ENCODE peak calls at places on chromosomes 1 and 21, in nine cellular contexts. G is left ventricle myocardium superior; Q is astrocyte of the spinal cord; X is T-helper 9 cell; E is activated effector memory CD4-positive, alpha-beta T cell treated with Interleukin-2 at 50 U/mL for 16 hours; W is NCI-H510A; C is left lobe of liver; D is HS-27A; M is myocyte. N is an unnamed sample.
A peak's percentile ranks its signal among the peaks of the same experiment; 100 is the strongest.

GRCh38 chr21:46459356-46460112 is 843 bp downstream of the DIP2A start:
- DNase-seq in G (peak; percentile 69), Q (peak; percentile 33), X (peak; percentile 6), E (peak; percentile 2), W (no peak), C (peak; percentile 61), D (no peak), M (peak; percentile 32), N (peak; percentile 29)

GRCh38 chr21:23986214-23986613 is 1621.1 kb downstream of the MRPL39 start:
- DNase-seq in G (no peak), Q (no peak), X (no peak), E (no peak), W (no peak), C (no peak), D (no peak), M (no peak), N (no peak)

GRCh38 chr1:200038987-200039848 is 11.7 kb downstream of the NR5A2 start:
- DNase-seq in G (peak; percentile 48), Q (no peak), X (no peak), E (no peak), W (peak; percentile 32), C (peak; percentile 78), D (no peak), M (peak; percentile 30), N (no peak)

GRCh38 chr1:69492286-69492685 is 75.4 kb upstream of the LRRC7 start:
- DNase-seq in G (no peak), Q (peak; percentile 2), X (no peak), E (no peak), W (no peak), C (no peak), D (peak; percentile 47), M (no peak), N (peak; percentile 24)

GRCh38 chr1:248853023-248853422 is 5.9 kb downstream of the ZNF692 start:
- DNase-seq in G (no peak), Q (peak; percentile 36), X (no peak), E (no peak), W (no peak), C (no peak), D (no peak), M (no peak), N (no peak)

GRCh38 chr1:182181167-182181572 is 119.7 kb upstream of the ZNF648 start:
- DNase-seq in G (no peak), Q (no peak), X (no peak), E (no peak), W (no peak), C (no peak), D (no peak), M (peak; percentile 31), N (no peak)

GRCh38 chr1:233790662-233791371 is 113.7 kb upstream of the SLC35F3 start:
- DNase-seq in G (no peak), Q (peak; percentile 50), X (no peak), E (no peak), W (peak; percentile 29), C (no peak), D (no peak), M (peak; percentile 35), N (peak; percentile 2)

GRCh38 chr1:166197141-166197540 is 30.3 kb upstream of the FAM78B start:
- DNase-seq in G (no peak), Q (no peak), X (no peak), E (no peak), W (no peak), C (no peak), D (no peak), M (no peak), N (no peak)

GRCh38 chr1:245715291-245715701 is 560.5 kb downstream of the KIF26B start:
- DNase-seq in G (no peak), Q (peak; percentile 18), X (no peak), E (no peak), W (no peak), C (no peak), D (no peak), M (peak; percentile 80), N (no peak)

GRCh38 chr1:33286451-33287185 is 30.3 kb downstream of the ZNF362 start:
- DNase-seq in G (no peak), Q (no peak), X (no peak), E (no peak), W (no peak), C (no peak), D (no peak), M (no peak), N (no peak)

GRCh38 chr1:46510341-46510997 is 20.8 kb downstream of the DMBX1 start:
- DNase-seq in G (no peak), Q (no peak), X (no peak), E (no peak), W (no peak), C (no peak), D (no peak), M (no peak), N (no peak)

GRCh38 chr1:182249201-182249676 is 142.4 kb downstream of the GLUL start:
- DNase-seq in G (no peak), Q (no peak), X (no peak), E (no peak), W (peak; percentile 52), C (peak; percentile 87), D (no peak), M (no peak), N (no peak)

GRCh38 chr1:114349891-114350605 is 161.0 kb downstream of the TRIM33 start:
- DNase-seq in G (no peak), Q (no peak), X (no peak), E (no peak), W (no peak), C (no peak), D (no peak), M (no peak), N (no peak)

N was measured in brain microvascular endothelial cell.